ENCODE peak calls at places on chromosomes 11 and 22, in four cellular contexts. G is K562, O is A549, E is WTC11. H is an unnamed sample.

GRCh38 chr11:93729129-93729616 is 12.1 kb downstream of the TAF1D start:
- DNase-seq in G (no peak), E (no peak), O (no peak), H (no peak)

GRCh38 chr22:18998998-18999397 is 62.9 kb upstream of the PRODH start:
- DNase-seq in G (peak; percentile 86), E (peak; percentile 87), O (no peak), H (no peak)

GRCh38 chr11:32658639-32659406 is 75.2 kb downstream of the EIF3M start:
- DNase-seq in E (no peak), G (no peak), O (no peak), H (no peak)

GRCh38 chr11:102017029-102017428 is 30.2 kb upstream of the CFAP300 start:
- DNase-seq in O (no peak), G (no peak), E (no peak), H (no peak)

GRCh38 chr22:39173787-39174497 is 21.5 kb upstream of the CBX7 start:
- DNase-seq in E (no peak), G (no peak), O (no peak), H (no peak)

GRCh38 chr11:118488480-118489109 is 38.7 kb upstream of the TTC36 start:
- DNase-seq in E (peak; percentile 75), G (peak; percentile 62), O (peak; percentile 41), H (peak; percentile 68)

GRCh38 chr11:91305402-91305801 is 919.2 kb upstream of the FAT3 start:
- DNase-seq in G (no peak), O (no peak), E (no peak), H (no peak)

GRCh38 chr11:58958500-58958899 is 19.2 kb downstream of the GLYATL1 start:
- DNase-seq in G (peak; percentile 58), E (peak; percentile 57), O (no peak), H (peak; percentile 23)

GRCh38 chr11:16969010-16970004 is 44.9 kb downstream of the PLEKHA7 start:
- DNase-seq in O (no peak), G (no peak), E (no peak), H (no peak)

DNA sequence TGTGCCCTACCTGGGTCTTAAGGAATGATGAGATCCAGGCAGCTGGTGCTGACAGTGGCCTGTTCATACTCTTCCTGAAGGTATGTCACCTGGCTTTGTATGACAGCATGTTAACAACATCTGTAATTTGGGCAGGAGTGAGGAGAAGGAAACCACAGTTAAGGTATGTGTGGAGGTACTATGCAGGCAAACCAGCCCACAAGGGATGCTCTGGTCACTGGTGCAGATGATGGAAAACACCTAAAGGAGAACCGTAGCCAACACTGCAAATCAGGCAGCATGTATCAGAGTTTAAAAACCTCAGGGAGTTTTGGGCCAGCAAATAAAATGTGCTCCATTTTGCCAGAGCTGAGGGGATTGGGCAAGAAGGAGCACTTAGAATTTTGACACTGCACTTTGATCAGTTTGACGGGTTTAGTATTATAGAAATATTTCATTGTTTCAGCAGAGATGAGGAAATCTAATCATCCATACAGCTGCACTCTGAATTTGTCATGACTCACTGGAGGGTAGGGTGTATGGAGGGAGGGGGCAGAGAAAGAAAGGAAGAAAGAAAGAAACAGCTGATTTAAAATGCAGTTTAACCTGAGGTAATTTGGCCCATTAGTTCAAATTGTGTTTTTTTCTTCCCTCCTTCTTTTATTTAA is 260.9 kb downstream of the KIRREL3 start:
- DNase-seq in E (no peak), G (no peak), O (no peak), H (no peak)
- TF ChIP-seq HMGXB4 in E (no peak), G (no peak), O (no peak), H (no peak)

GRCh38 chr11:67505605-67506396 is 638 bp upstream of the PITPNM1 start:
- DNase-seq in G (peak; percentile 60), E (peak; percentile 88), O (peak; percentile 96), H (peak; percentile 80)

GRCh38 chr11:67504023-67504949 is 877 bp downstream of the PITPNM1 start:
- DNase-seq in G (peak; percentile 82), E (no peak), O (peak; percentile 32), H (no peak)

GRCh38 chr11:67503119-67504022 is 1.8 kb downstream of the PITPNM1 start:
- DNase-seq in E (no peak), G (no peak), O (no peak), H (no peak)

GRCh38 chr11:67506426-67507032 is 1.4 kb upstream of the PITPNM1 start:
- DNase-seq in E (no peak), G (no peak), O (no peak), H (no peak)

GRCh38 chr11:67504950-67505561 is at the start of gene PITPNM1:
- DNase-seq in G (peak; percentile 82), O (peak; percentile 62), E (peak; percentile 78), H (peak; percentile 29)
- TF ChIP-seq HMGXB4 in G (peak; percentile 46), O (no peak), E (peak; percentile 55), H (no peak)

DNA sequence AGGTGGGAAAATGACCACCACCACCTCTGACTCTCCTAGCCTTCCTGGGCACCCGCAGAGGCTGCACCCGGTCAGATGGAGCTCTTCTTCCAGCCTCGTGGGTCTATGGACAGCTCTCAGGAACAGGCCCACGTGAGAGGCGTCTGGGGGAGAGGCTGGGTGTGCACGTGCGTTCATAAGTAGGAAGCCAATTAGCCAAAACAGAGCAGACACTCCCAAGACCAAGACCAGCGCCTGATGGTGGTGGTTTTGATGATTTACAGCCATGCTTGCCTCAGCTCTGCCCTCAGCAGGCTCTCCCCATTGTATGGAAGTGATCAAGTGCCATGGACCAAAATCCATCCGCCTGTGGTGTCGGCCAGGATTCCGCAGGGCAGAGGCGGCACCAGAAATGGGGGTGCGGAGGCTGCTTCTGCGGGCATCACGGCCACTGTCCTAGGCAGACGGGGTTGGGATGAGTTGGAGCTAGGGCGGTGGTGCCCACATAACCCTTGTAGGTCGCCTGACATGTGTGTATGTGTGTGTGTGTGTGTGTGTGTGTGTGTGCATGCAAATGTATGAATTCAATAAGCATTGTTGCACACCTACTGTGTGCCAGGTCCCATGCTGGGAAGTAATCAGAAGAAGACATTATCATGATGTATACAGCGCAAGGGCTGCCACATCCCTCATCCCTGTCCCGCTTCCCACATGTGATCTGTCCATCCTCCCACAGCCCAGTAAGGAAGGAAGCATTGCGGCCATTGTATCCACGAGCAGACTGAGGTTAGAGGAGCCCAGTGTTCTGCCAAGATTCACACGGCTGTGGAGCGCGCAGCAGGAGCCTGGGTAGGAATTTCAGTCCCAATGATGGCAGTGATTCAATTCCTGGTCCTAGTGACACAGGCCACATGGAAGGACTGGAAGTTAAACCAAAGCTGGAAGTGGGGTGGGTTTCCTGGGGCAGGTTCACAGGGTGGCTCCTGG is 89.5 kb downstream of the RTL6 start:
- DNase-seq in E (no peak), G (no peak), O (no peak), H (no peak)
- TF ChIP-seq HMGXB4 in E (no peak), G (no peak), O (no peak), H (no peak)

GRCh38 chr11:126431401-126432064 is 76.0 kb downstream of the ST3GAL4 start:
- DNase-seq in O (peak; percentile 10), G (no peak), E (no peak), H (peak; percentile 27)
- TF ChIP-seq HMGXB4 in O (no peak), G (no peak), E (no peak), H (no peak)

DNA sequence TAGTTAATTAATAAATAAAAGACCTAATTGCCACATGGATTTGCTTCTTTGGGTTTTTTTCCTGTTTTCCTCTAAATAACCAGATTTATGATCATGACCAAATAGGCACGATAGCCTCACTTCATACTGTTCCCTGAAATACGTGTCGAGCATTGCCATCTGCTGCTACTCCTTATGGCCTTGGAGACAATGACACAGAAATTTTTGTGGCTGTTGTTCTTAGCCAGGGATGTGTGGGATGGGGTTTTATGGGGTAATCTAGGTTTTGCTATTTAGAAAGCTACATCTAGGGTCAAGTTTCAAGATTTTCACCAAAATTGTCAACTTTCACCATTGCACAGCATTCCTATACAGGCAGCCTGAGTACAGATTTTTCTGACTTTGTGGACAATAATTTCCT is 145.2 kb downstream of the DBX1 start:
- DNase-seq in O (no peak), E (no peak), G (no peak), H (no peak)
- TF ChIP-seq HMGXB4 in O (no peak), E (no peak), G (no peak), H (no peak)

GRCh38 chr11:71221201-71221600 is 31.2 kb downstream of the SHANK2 start:
- DNase-seq in E (no peak), O (no peak), G (no peak), H (no peak)

GRCh38 chr11:71223671-71224660 is 28.4 kb downstream of the SHANK2 start:
- DNase-seq in O (no peak), G (no peak), E (no peak), H (no peak)

GRCh38 chr11:71222318-71223080 is 29.9 kb downstream of the SHANK2 start:
- DNase-seq in E (peak; percentile 9), O (no peak), G (no peak), H (no peak)

GRCh38 chr11:71223081-71223405 is 29.3 kb downstream of the SHANK2 start:
- DNase-seq in O (no peak), G (no peak), E (no peak), H (no peak)

DNA sequence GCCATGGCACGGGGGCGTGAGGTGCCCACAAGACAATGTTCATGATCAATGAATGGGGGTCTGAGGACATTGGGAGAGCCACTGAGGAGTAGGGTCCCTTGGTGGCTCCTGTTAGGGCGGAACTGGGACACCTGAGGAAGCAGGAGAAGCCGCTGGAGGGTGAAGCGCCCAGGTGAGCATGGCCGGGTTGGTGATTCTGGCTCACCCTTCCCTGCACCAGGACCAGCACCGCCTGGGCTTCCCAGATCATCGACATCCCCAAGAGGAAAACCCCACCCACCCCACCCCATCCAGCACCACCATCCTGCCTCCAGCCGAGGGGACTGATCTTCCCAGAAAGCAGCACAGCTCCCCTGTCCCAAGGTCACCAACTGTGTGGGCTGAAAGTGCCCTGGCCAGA is 30.5 kb downstream of the SHANK2 start:
- DNase-seq in E (no peak), G (no peak), O (no peak), H (no peak)
- TF ChIP-seq HMGXB4 in E (no peak), G (no peak), O (no peak), H (no peak)

DNA sequence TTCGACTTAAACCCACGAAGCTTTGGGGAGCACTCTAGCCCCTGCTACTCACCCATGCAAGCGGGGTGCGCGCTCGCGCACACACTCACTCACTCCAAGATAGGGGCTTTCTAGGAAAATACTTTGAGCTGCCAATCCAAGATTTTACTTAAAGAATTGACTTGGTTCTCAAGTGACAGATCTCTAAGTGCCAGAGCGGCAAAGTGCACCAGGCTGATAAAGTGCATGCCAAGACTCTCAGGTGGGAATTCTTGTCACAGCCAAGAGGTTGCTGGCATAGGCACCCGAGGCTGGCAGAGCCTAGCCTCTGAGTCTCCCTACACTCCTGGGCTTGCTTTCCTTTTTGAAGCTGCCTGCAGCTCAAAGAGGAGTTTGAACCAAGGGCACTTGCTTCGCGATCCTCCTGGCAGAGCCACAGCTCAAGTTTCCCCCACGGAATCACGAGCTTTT is 2.6 kb upstream of the ADM start:
- DNase-seq in O (no peak), E (no peak), G (no peak), H (no peak)
- TF ChIP-seq HMGXB4 in O (no peak), E (no peak), G (no peak), H (no peak)

GRCh38 chr22:20408891-20409290 is 14.9 kb downstream of the ZNF74 start:
- DNase-seq in E (no peak), O (no peak), G (no peak), H (no peak)

GRCh38 chr22:20414059-20414440 is 20.1 kb downstream of the ZNF74 start:
- DNase-seq in E (no peak), O (no peak), G (no peak), H (no peak)

GRCh38 chr22:20412474-20413216 is 18.7 kb downstream of the ZNF74 start:
- DNase-seq in E (no peak), O (no peak), G (no peak), H (no peak)

GRCh38 chr22:20414450-20414849 is 20.5 kb downstream of the ZNF74 start:
- DNase-seq in O (no peak), G (no peak), E (no peak), H (no peak)

GRCh38 chr22:20413217-20414058 is 19.5 kb downstream of the ZNF74 start:
- DNase-seq in O (no peak), G (no peak), E (no peak), H (no peak)
- TF ChIP-seq HMGXB4 in O (no peak), G (peak; percentile 50), E (no peak), H (no peak)